ENCODE peak calls at places on chromosomes 4 and X, in six cellular contexts. G, J, B, D, H and E are unnamed samples.
A peak's percentile ranks its signal among the peaks of the same experiment; 100 is the strongest.

GRCh38 chr4:127622923-127623754 is 9.6 kb upstream of the INTU start:
- DNase-seq in D (no peak), J (peak; percentile 15), H (no peak), B (peak; percentile 19), G (peak; percentile 86), E (no peak)

GRCh38 chr4:189773909-189774308 is 166.8 kb upstream of the FRG1 start:
- DNase-seq in H (no peak), B (no peak), J (no peak), D (no peak), G (no peak), E (no peak)

GRCh38 chr4:39893693-39894072 is 84.0 kb downstream of the PDS5A start:
- DNase-seq in B (no peak), G (no peak), H (no peak), J (no peak), D (no peak), E (no peak)

GRCh38 chr4:5473125-5473524 is 235.2 kb downstream of the EVC2 start:
- DNase-seq in H (no peak), D (no peak), G (no peak), B (no peak), J (no peak), E (no peak)

GRCh38 chr4:79272761-79273160 is 53.1 kb downstream of the NAA11 start:
- DNase-seq in D (no peak), H (no peak), J (no peak), G (no peak), B (no peak), E (no peak)

GRCh38 chr4:184384056-184384809 is 90.1 kb downstream of the IRF2 start:
- DNase-seq in H (peak; percentile 49), B (peak; percentile 12), G (peak; percentile 29), D (no peak), J (peak; percentile 56), E (peak; percentile 64)

GRCh38 chr4:56850910-56851309 is 29.4 kb upstream of the SPINK2 start:
- DNase-seq in G (no peak), B (no peak), D (no peak), H (no peak), J (no peak), E (no peak)

GRCh38 chr4:85170241-85170640 is 203.8 kb upstream of the WDFY3 start:
- DNase-seq in D (no peak), H (no peak), G (no peak), B (no peak), J (no peak), E (no peak)

GRCh38 chr4:137470806-137471205 is 61.5 kb downstream of the PCDH18 start:
- DNase-seq in G (no peak), B (no peak), H (no peak), J (no peak), D (no peak), E (no peak)

GRCh38 chrX:23012636-23013035 is 12.9 kb downstream of the DDX53 start:
- DNase-seq in H (no peak), B (no peak), G (no peak), D (no peak), J (no peak), E (no peak)

GRCh38 chr4:110503588-110504435 is 27.9 kb downstream of the ENPEP start:
- DNase-seq in H (no peak), G (peak; percentile 36), D (no peak), B (no peak), J (no peak), E (no peak)

GRCh38 chrX:39653656-39654055 is 444.1 kb downstream of the BCOR start:
- DNase-seq in H (no peak), G (peak; percentile 63), J (no peak), D (no peak), B (no peak), E (no peak)

GRCh38 chr4:185122681-185123345 is 20.3 kb upstream of the SLC25A4 start:
- DNase-seq in H (no peak), D (no peak), J (no peak), B (no peak), G (no peak), E (no peak)

GRCh38 chr4:185470503-185471195 is 884 bp downstream of the CCDC110 start:
- DNase-seq in H (peak; percentile 18), J (peak; percentile 40), G (peak; percentile 55), D (peak; percentile 45), B (peak; percentile 43), E (peak; percentile 34)

GRCh38 chr4:169256856-169257756 is 13.7 kb downstream of the SH3RF1 start:
- DNase-seq in G (no peak), B (no peak), H (no peak), D (no peak), J (no peak), E (no peak)

GRCh38 chr4:153042757-153043156 is 106.6 kb downstream of the FHDC1 start:
- DNase-seq in B (no peak), H (no peak), G (no peak), D (no peak), J (no peak), E (no peak)

GRCh38 chrX:112849010-112849409 is 8.4 kb upstream of the AMOT start:
- DNase-seq in D (no peak), J (peak; percentile 26), H (no peak), B (no peak), G (no peak), E (no peak)

GRCh38 chrX:15973299-15973698 is 118.7 kb upstream of the AP1S2 start:
- DNase-seq in B (peak; percentile 20), G (peak; percentile 78), D (peak; percentile 17), J (peak; percentile 51), H (peak; percentile 59), E (peak; percentile 46)